ENCODE peak calls at places on chromosomes 7 and 10, in seven cellular contexts. One of them, this sample, is unnamed.

GRCh38 chr7:115707236-115707635 is 323.3 kb downstream of the TFEC start:
- DNase-seq in A549: peak
- DNase-seq in NB4: peak
- DNase-seq in H1: peak
- DNase-seq in HCT116: peak
- DNase-seq in WTC11: peak
- DNase-seq in GM12878: no peak
- DNase-seq in this sample: no peak

GRCh38 chr7:44650242-44650641 is 43.8 kb downstream of the OGDH start:
- DNase-seq in A549: no peak
- DNase-seq in NB4: no peak
- DNase-seq in H1: no peak
- DNase-seq in HCT116: no peak
- DNase-seq in WTC11: no peak
- DNase-seq in GM12878: no peak
- DNase-seq in this sample: no peak

GRCh38 chr10:75733135-75733890 is 301.9 kb downstream of the LRMDA start:
- DNase-seq in A549: no peak
- DNase-seq in NB4: peak
- DNase-seq in H1: no peak
- DNase-seq in HCT116: no peak
- DNase-seq in WTC11: no peak
- DNase-seq in GM12878: no peak
- DNase-seq in this sample: no peak

GRCh38 chr7:4438723-4439245 is 243.3 kb upstream of the FOXK1 start:
- DNase-seq in A549: no peak
- DNase-seq in NB4: no peak
- DNase-seq in H1: no peak
- DNase-seq in HCT116: no peak
- DNase-seq in WTC11: no peak
- DNase-seq in GM12878: no peak
- DNase-seq in this sample: no peak

GRCh38 chr10:122420624-122421007 is 33.8 kb upstream of the ARMS2 start:
- DNase-seq in A549: no peak
- DNase-seq in NB4: no peak
- DNase-seq in H1: no peak
- DNase-seq in HCT116: no peak
- DNase-seq in WTC11: no peak
- DNase-seq in GM12878: no peak
- DNase-seq in this sample: no peak

GRCh38 chr7:143013897-143014296 is 13.0 kb downstream of the OR9A2 start:
- DNase-seq in A549: peak
- DNase-seq in NB4: no peak
- DNase-seq in H1: no peak
- DNase-seq in HCT116: no peak
- DNase-seq in WTC11: no peak
- DNase-seq in GM12878: no peak
- DNase-seq in this sample: no peak

GRCh38 chr7:12888727-12889126 is 201.3 kb downstream of the ARL4A start:
- DNase-seq in A549: no peak
- DNase-seq in NB4: no peak
- DNase-seq in H1: no peak
- DNase-seq in HCT116: no peak
- DNase-seq in WTC11: no peak
- DNase-seq in GM12878: no peak
- DNase-seq in this sample: no peak

GRCh38 chr10:116654816-116655215 is 34.1 kb downstream of the PNLIPRP2 start:
- DNase-seq in A549: peak
- DNase-seq in NB4: peak
- DNase-seq in H1: no peak
- DNase-seq in HCT116: peak
- DNase-seq in WTC11: peak
- DNase-seq in GM12878: no peak
- DNase-seq in this sample: peak

GRCh38 chr7:525740-526139 is 6.1 kb upstream of the PDGFA start:
- DNase-seq in A549: no peak
- DNase-seq in NB4: peak
- DNase-seq in H1: no peak
- DNase-seq in HCT116: no peak
- DNase-seq in WTC11: no peak
- DNase-seq in GM12878: no peak
- DNase-seq in this sample: no peak

GRCh38 chr7:23237000-23237399 is 9.6 kb upstream of the GPNMB start:
- DNase-seq in A549: no peak
- DNase-seq in NB4: no peak
- DNase-seq in H1: no peak
- DNase-seq in HCT116: no peak
- DNase-seq in WTC11: no peak
- DNase-seq in GM12878: no peak
- DNase-seq in this sample: no peak

GRCh38 chr10:108069096-108069495 is 904.6 kb upstream of the SORCS1 start:
- DNase-seq in A549: no peak
- DNase-seq in NB4: no peak
- DNase-seq in H1: no peak
- DNase-seq in HCT116: no peak
- DNase-seq in WTC11: no peak
- DNase-seq in GM12878: no peak
- DNase-seq in this sample: no peak

GRCh38 chr10:14056545-14057332 is 274.0 kb downstream of the FRMD4A start:
- DNase-seq in A549: no peak
- DNase-seq in NB4: no peak
- DNase-seq in H1: peak
- DNase-seq in HCT116: no peak
- DNase-seq in WTC11: no peak
- DNase-seq in GM12878: no peak
- DNase-seq in this sample: no peak
- TF ChIP-seq MAX in A549: no peak
- TF ChIP-seq MAX in NB4: no peak
- TF ChIP-seq MAX in H1: no peak
- TF ChIP-seq MAX in HCT116: no peak
- TF ChIP-seq MAX in WTC11: no peak
- TF ChIP-seq MAX in GM12878: no peak
- TF ChIP-seq MAX in this sample: no peak

DNA sequence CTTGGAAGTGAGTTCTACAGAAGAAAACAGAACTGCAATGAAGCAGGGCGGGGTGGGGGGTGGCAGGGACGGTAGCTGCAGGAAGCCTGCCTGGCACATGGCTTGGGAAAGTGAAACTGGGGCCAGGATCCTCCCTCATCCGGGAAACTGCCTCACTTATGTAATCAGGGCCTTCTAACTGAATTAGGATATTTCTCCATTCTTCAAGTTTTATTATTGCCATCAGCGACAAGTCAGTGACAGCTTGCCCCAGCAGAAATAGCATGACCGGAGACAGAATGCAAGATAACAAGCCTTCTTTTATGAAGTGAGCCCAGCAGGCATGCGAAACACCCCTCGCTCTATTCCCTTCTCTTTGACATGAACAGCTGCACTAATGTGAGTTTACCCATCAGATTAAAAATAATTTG is 77.5 kb upstream of the CACUL1 start:
- DNase-seq in A549: no peak
- DNase-seq in NB4: peak
- DNase-seq in H1: no peak
- DNase-seq in HCT116: no peak
- DNase-seq in WTC11: no peak
- DNase-seq in GM12878: no peak
- DNase-seq in this sample: peak
- TF ChIP-seq MAX in A549: no peak
- TF ChIP-seq MAX in NB4: peak
- TF ChIP-seq MAX in H1: no peak
- TF ChIP-seq MAX in HCT116: no peak
- TF ChIP-seq MAX in WTC11: no peak
- TF ChIP-seq MAX in GM12878: no peak
- TF ChIP-seq MAX in this sample: peak

DNA sequence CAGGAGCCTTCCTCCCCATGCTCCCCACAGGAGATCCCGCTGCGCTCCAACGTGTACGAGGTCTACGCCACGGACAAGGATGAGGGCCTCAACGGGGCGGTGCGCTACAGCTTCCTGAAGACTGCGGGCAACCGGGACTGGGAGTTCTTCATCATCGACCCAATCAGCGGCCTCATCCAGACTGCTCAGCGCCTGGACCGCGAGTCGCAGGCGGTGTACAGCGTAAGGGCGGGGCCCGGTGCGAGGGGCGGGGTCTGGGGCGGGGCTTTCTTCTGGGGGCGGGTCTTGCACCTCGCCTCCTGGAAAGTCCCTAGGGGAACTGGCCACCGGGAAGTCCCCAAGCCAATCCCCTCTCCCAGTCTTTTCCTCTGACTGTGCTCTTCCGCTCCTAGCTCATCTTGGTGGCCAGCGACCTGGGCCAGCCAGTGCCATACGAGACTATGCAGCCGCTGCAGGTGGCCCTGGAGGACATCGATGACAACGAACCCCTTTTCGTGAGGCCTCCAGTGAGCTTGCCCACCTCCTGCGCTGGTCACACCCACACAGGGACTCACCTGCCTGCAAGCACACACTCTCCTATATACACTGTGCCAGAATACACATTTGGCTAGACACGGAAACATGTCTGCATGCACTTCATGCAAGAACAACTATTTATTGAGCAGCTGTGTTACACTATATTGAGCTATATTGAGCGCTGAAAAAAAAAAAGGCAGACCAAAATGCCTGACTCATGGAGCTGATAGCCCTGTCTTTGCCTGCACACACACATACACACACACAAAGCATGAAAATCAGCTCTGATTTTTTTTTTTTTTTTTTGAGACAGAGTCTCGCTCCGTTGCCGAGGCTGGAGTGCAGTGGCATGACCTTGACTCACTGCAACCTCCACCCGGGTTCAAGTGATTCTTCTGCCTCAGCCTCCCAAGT is 32.7 kb upstream of the VSIR start:
- DNase-seq in A549: peak
- DNase-seq in NB4: no peak
- DNase-seq in H1: no peak
- DNase-seq in HCT116: peak
- DNase-seq in WTC11: peak
- DNase-seq in GM12878: no peak
- DNase-seq in this sample: peak
- TF ChIP-seq MAX in A549: no peak
- TF ChIP-seq MAX in NB4: no peak
- TF ChIP-seq MAX in H1: no peak
- TF ChIP-seq MAX in HCT116: no peak
- TF ChIP-seq MAX in WTC11: no peak
- TF ChIP-seq MAX in GM12878: no peak
- TF ChIP-seq MAX in this sample: no peak

GRCh38 chr7:117172283-117172682 is 150.6 kb downstream of the WNT2 start:
- DNase-seq in A549: no peak
- DNase-seq in NB4: no peak
- DNase-seq in H1: no peak
- DNase-seq in HCT116: no peak
- DNase-seq in WTC11: no peak
- DNase-seq in GM12878: no peak
- DNase-seq in this sample: no peak
- TF ChIP-seq MAX in A549: no peak
- TF ChIP-seq MAX in NB4: no peak
- TF ChIP-seq MAX in H1: no peak
- TF ChIP-seq MAX in HCT116: no peak
- TF ChIP-seq MAX in WTC11: no peak
- TF ChIP-seq MAX in GM12878: no peak
- TF ChIP-seq MAX in this sample: no peak